ENCODE peak calls at places on chromosomes 3 and 15, in ten cellular contexts. One of them, this sample, is unnamed.

GRCh38 chr3:38579551-38580449 is 69.7 kb downstream of the SCN5A start:
- DNase-seq in GM13976: peak
- DNase-seq in body of pancreas: no peak
- DNase-seq in HepG2: no peak
- DNase-seq in mesothelial cell of epicardium: peak
- DNase-seq in neural crest cell: no peak
- DNase-seq in activated CD8-positive, alpha-beta T cell treated with anti-CD3 and anti-CD28 coated beads for 36 hours: no peak
- DNase-seq in natural killer cell: peak
- DNase-seq in GM20000: peak
- DNase-seq in ovary: no peak
- DNase-seq in this sample: peak

GRCh38 chr3:171396048-171396447 is 64.2 kb downstream of the TNIK start:
- DNase-seq in GM13976: no peak
- DNase-seq in body of pancreas: no peak
- DNase-seq in HepG2: peak
- DNase-seq in mesothelial cell of epicardium: no peak
- DNase-seq in neural crest cell: no peak
- DNase-seq in activated CD8-positive, alpha-beta T cell treated with anti-CD3 and anti-CD28 coated beads for 36 hours: no peak
- DNase-seq in natural killer cell: no peak
- DNase-seq in GM20000: no peak
- DNase-seq in ovary: no peak
- DNase-seq in this sample: no peak

GRCh38 chr3:156751461-156752025 is 74.6 kb upstream of the LEKR1 start:
- DNase-seq in GM13976: no peak
- DNase-seq in body of pancreas: no peak
- DNase-seq in HepG2: no peak
- DNase-seq in mesothelial cell of epicardium: peak
- DNase-seq in neural crest cell: no peak
- DNase-seq in activated CD8-positive, alpha-beta T cell treated with anti-CD3 and anti-CD28 coated beads for 36 hours: no peak
- DNase-seq in natural killer cell: no peak
- DNase-seq in GM20000: no peak
- DNase-seq in ovary: peak
- DNase-seq in this sample: no peak

GRCh38 chr3:165259518-165260193 is 63.5 kb upstream of the SLITRK3 start:
- DNase-seq in GM13976: no peak
- DNase-seq in body of pancreas: peak
- DNase-seq in HepG2: no peak
- DNase-seq in mesothelial cell of epicardium: no peak
- DNase-seq in neural crest cell: no peak
- DNase-seq in activated CD8-positive, alpha-beta T cell treated with anti-CD3 and anti-CD28 coated beads for 36 hours: no peak
- DNase-seq in natural killer cell: no peak
- DNase-seq in GM20000: no peak
- DNase-seq in ovary: no peak
- DNase-seq in this sample: no peak

GRCh38 chr3:64308931-64309330 is 83.7 kb upstream of the PRICKLE2 start:
- DNase-seq in GM13976: no peak
- DNase-seq in body of pancreas: no peak
- DNase-seq in HepG2: no peak
- DNase-seq in mesothelial cell of epicardium: no peak
- DNase-seq in neural crest cell: no peak
- DNase-seq in activated CD8-positive, alpha-beta T cell treated with anti-CD3 and anti-CD28 coated beads for 36 hours: no peak
- DNase-seq in natural killer cell: no peak
- DNase-seq in GM20000: no peak
- DNase-seq in ovary: no peak
- DNase-seq in this sample: no peak

GRCh38 chr15:47961401-47962090 is 159.2 kb upstream of the SLC24A5 start:
- DNase-seq in GM13976: peak
- DNase-seq in body of pancreas: no peak
- DNase-seq in HepG2: no peak
- DNase-seq in mesothelial cell of epicardium: no peak
- DNase-seq in neural crest cell: no peak
- DNase-seq in activated CD8-positive, alpha-beta T cell treated with anti-CD3 and anti-CD28 coated beads for 36 hours: peak
- DNase-seq in natural killer cell: no peak
- DNase-seq in GM20000: peak
- DNase-seq in ovary: no peak
- DNase-seq in this sample: peak

GRCh38 chr15:40590635-40591105 is 3.4 kb upstream of the KNL1 start:
- DNase-seq in GM13976: no peak
- DNase-seq in body of pancreas: no peak
- DNase-seq in HepG2: no peak
- DNase-seq in mesothelial cell of epicardium: peak
- DNase-seq in neural crest cell: no peak
- DNase-seq in activated CD8-positive, alpha-beta T cell treated with anti-CD3 and anti-CD28 coated beads for 36 hours: no peak
- DNase-seq in natural killer cell: no peak
- DNase-seq in GM20000: no peak
- DNase-seq in ovary: no peak
- DNase-seq in this sample: no peak

GRCh38 chr3:45208587-45208986 is 17.5 kb downstream of the TMEM158 start:
- DNase-seq in GM13976: no peak
- DNase-seq in body of pancreas: no peak
- DNase-seq in HepG2: no peak
- DNase-seq in mesothelial cell of epicardium: no peak
- DNase-seq in neural crest cell: no peak
- DNase-seq in activated CD8-positive, alpha-beta T cell treated with anti-CD3 and anti-CD28 coated beads for 36 hours: no peak
- DNase-seq in natural killer cell: no peak
- DNase-seq in GM20000: no peak
- DNase-seq in ovary: no peak
- DNase-seq in this sample: no peak

GRCh38 chr3:172324591-172325203 is 123.6 kb downstream of the GHSR start:
- DNase-seq in GM13976: no peak
- DNase-seq in body of pancreas: no peak
- DNase-seq in HepG2: no peak
- DNase-seq in mesothelial cell of epicardium: no peak
- DNase-seq in neural crest cell: no peak
- DNase-seq in activated CD8-positive, alpha-beta T cell treated with anti-CD3 and anti-CD28 coated beads for 36 hours: no peak
- DNase-seq in natural killer cell: no peak
- DNase-seq in GM20000: no peak
- DNase-seq in ovary: peak
- DNase-seq in this sample: no peak

DNA sequence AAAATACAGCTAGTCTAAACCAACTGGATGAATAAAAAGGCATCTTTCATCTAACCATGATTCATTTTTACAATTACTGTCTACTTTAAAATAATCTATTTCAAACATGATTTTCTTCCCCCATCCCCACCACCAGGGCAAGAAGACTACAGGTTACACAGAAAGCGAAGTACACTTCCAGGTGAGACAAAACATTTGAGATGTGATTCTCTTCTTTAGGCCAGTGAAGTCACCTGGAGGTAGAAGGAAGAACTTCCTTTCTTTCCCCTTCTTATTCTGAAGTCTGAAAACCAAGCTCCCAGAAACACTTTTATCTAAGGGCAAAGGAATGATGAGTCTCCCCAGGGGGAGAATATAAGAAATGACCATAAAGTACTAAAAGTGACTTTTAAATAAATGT is 36.7 kb downstream of the SHQ1 start:
- DNase-seq in GM13976: no peak
- DNase-seq in body of pancreas: no peak
- DNase-seq in HepG2: no peak
- DNase-seq in mesothelial cell of epicardium: no peak
- DNase-seq in neural crest cell: no peak
- DNase-seq in activated CD8-positive, alpha-beta T cell treated with anti-CD3 and anti-CD28 coated beads for 36 hours: no peak
- DNase-seq in natural killer cell: no peak
- DNase-seq in GM20000: no peak
- DNase-seq in ovary: no peak
- DNase-seq in this sample: no peak
- TF ChIP-seq CTCF in GM13976: no peak
- TF ChIP-seq CTCF in body of pancreas: no peak
- TF ChIP-seq CTCF in HepG2: no peak
- TF ChIP-seq CTCF in mesothelial cell of epicardium: no peak
- TF ChIP-seq CTCF in neural crest cell: peak
- TF ChIP-seq CTCF in activated CD8-positive, alpha-beta T cell treated with anti-CD3 and anti-CD28 coated beads for 36 hours: no peak
- TF ChIP-seq CTCF in natural killer cell: no peak
- TF ChIP-seq CTCF in GM20000: no peak
- TF ChIP-seq CTCF in ovary: no peak
- TF ChIP-seq CTCF in this sample: no peak

GRCh38 chr15:99545605-99546004 is 20.2 kb upstream of the MEF2A start:
- DNase-seq in GM13976: no peak
- DNase-seq in body of pancreas: no peak
- DNase-seq in HepG2: no peak
- DNase-seq in mesothelial cell of epicardium: no peak
- DNase-seq in neural crest cell: no peak
- DNase-seq in activated CD8-positive, alpha-beta T cell treated with anti-CD3 and anti-CD28 coated beads for 36 hours: no peak
- DNase-seq in natural killer cell: no peak
- DNase-seq in GM20000: no peak
- DNase-seq in ovary: no peak
- DNase-seq in this sample: no peak

GRCh38 chr15:99546436-99547100 is 19.2 kb upstream of the MEF2A start:
- DNase-seq in GM13976: no peak
- DNase-seq in body of pancreas: no peak
- DNase-seq in HepG2: no peak
- DNase-seq in mesothelial cell of epicardium: no peak
- DNase-seq in neural crest cell: no peak
- DNase-seq in activated CD8-positive, alpha-beta T cell treated with anti-CD3 and anti-CD28 coated beads for 36 hours: no peak
- DNase-seq in natural killer cell: no peak
- DNase-seq in GM20000: no peak
- DNase-seq in ovary: no peak
- DNase-seq in this sample: no peak

GRCh38 chr15:99538261-99538660 is 27.5 kb upstream of the MEF2A start:
- DNase-seq in GM13976: no peak
- DNase-seq in body of pancreas: no peak
- DNase-seq in HepG2: no peak
- DNase-seq in mesothelial cell of epicardium: no peak
- DNase-seq in neural crest cell: no peak
- DNase-seq in activated CD8-positive, alpha-beta T cell treated with anti-CD3 and anti-CD28 coated beads for 36 hours: no peak
- DNase-seq in natural killer cell: no peak
- DNase-seq in GM20000: no peak
- DNase-seq in ovary: no peak
- DNase-seq in this sample: no peak

GRCh38 chr15:99547474-99547873 is 18.3 kb upstream of the MEF2A start:
- DNase-seq in GM13976: no peak
- DNase-seq in body of pancreas: no peak
- DNase-seq in HepG2: no peak
- DNase-seq in mesothelial cell of epicardium: no peak
- DNase-seq in neural crest cell: no peak
- DNase-seq in activated CD8-positive, alpha-beta T cell treated with anti-CD3 and anti-CD28 coated beads for 36 hours: no peak
- DNase-seq in natural killer cell: no peak
- DNase-seq in GM20000: no peak
- DNase-seq in ovary: no peak
- DNase-seq in this sample: no peak

DNA sequence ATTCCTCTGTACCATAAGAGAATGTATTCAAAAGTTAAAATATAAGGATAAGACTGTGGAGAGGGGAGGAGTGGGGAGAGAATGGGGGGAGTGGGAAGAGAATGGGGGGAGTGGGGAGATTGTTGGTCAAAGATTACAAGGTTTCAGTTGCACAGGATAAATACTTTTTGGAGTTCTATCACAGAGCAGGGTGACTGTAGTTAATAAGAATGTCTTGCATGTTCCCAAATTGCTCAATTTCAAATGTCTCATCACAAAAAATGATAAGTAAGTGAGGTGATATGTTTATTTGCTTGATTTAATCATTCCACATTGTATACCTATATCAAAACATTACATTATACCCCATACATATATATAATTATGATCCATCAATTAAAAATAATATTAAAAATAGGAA is 23.0 kb upstream of the MEF2A start:
- DNase-seq in GM13976: no peak
- DNase-seq in body of pancreas: no peak
- DNase-seq in HepG2: no peak
- DNase-seq in mesothelial cell of epicardium: no peak
- DNase-seq in neural crest cell: no peak
- DNase-seq in activated CD8-positive, alpha-beta T cell treated with anti-CD3 and anti-CD28 coated beads for 36 hours: no peak
- DNase-seq in natural killer cell: no peak
- DNase-seq in GM20000: no peak
- DNase-seq in ovary: no peak
- DNase-seq in this sample: no peak
- TF ChIP-seq CTCF in GM13976: no peak
- TF ChIP-seq CTCF in body of pancreas: no peak
- TF ChIP-seq CTCF in HepG2: no peak
- TF ChIP-seq CTCF in mesothelial cell of epicardium: no peak
- TF ChIP-seq CTCF in neural crest cell: no peak
- TF ChIP-seq CTCF in activated CD8-positive, alpha-beta T cell treated with anti-CD3 and anti-CD28 coated beads for 36 hours: no peak
- TF ChIP-seq CTCF in natural killer cell: no peak
- TF ChIP-seq CTCF in GM20000: no peak
- TF ChIP-seq CTCF in ovary: no peak
- TF ChIP-seq CTCF in this sample: no peak

GRCh38 chr3:124850633-124851032 is 36.5 kb downstream of the ITGB5 start:
- DNase-seq in GM13976: no peak
- DNase-seq in body of pancreas: no peak
- DNase-seq in HepG2: no peak
- DNase-seq in mesothelial cell of epicardium: no peak
- DNase-seq in neural crest cell: no peak
- DNase-seq in activated CD8-positive, alpha-beta T cell treated with anti-CD3 and anti-CD28 coated beads for 36 hours: no peak
- DNase-seq in natural killer cell: no peak
- DNase-seq in GM20000: no peak
- DNase-seq in ovary: peak
- DNase-seq in this sample: no peak
- TF ChIP-seq CTCF in GM13976: no peak
- TF ChIP-seq CTCF in body of pancreas: no peak
- TF ChIP-seq CTCF in HepG2: no peak
- TF ChIP-seq CTCF in mesothelial cell of epicardium: no peak
- TF ChIP-seq CTCF in neural crest cell: no peak
- TF ChIP-seq CTCF in activated CD8-positive, alpha-beta T cell treated with anti-CD3 and anti-CD28 coated beads for 36 hours: no peak
- TF ChIP-seq CTCF in natural killer cell: no peak
- TF ChIP-seq CTCF in GM20000: no peak
- TF ChIP-seq CTCF in ovary: no peak
- TF ChIP-seq CTCF in this sample: no peak

GRCh38 chr3:72348357-72348756 is 499.9 kb downstream of the SHQ1 start:
- DNase-seq in GM13976: no peak
- DNase-seq in body of pancreas: no peak
- DNase-seq in HepG2: no peak
- DNase-seq in mesothelial cell of epicardium: no peak
- DNase-seq in neural crest cell: no peak
- DNase-seq in activated CD8-positive, alpha-beta T cell treated with anti-CD3 and anti-CD28 coated beads for 36 hours: no peak
- DNase-seq in natural killer cell: no peak
- DNase-seq in GM20000: no peak
- DNase-seq in ovary: no peak
- DNase-seq in this sample: no peak

GRCh38 chr3:72345237-72345878 is 502.9 kb downstream of the SHQ1 start:
- DNase-seq in GM13976: no peak
- DNase-seq in body of pancreas: no peak
- DNase-seq in HepG2: no peak
- DNase-seq in mesothelial cell of epicardium: no peak
- DNase-seq in neural crest cell: no peak
- DNase-seq in activated CD8-positive, alpha-beta T cell treated with anti-CD3 and anti-CD28 coated beads for 36 hours: no peak
- DNase-seq in natural killer cell: no peak
- DNase-seq in GM20000: no peak
- DNase-seq in ovary: no peak
- DNase-seq in this sample: no peak

GRCh38 chr3:72345980-72346379 is 502.3 kb downstream of the SHQ1 start:
- DNase-seq in GM13976: no peak
- DNase-seq in body of pancreas: no peak
- DNase-seq in HepG2: no peak
- DNase-seq in mesothelial cell of epicardium: no peak
- DNase-seq in neural crest cell: no peak
- DNase-seq in activated CD8-positive, alpha-beta T cell treated with anti-CD3 and anti-CD28 coated beads for 36 hours: no peak
- DNase-seq in natural killer cell: no peak
- DNase-seq in GM20000: no peak
- DNase-seq in ovary: no peak
- DNase-seq in this sample: no peak

GRCh38 chr3:72346526-72346926 is 501.7 kb downstream of the SHQ1 start:
- DNase-seq in GM13976: no peak
- DNase-seq in body of pancreas: no peak
- DNase-seq in HepG2: no peak
- DNase-seq in mesothelial cell of epicardium: no peak
- DNase-seq in neural crest cell: no peak
- DNase-seq in activated CD8-positive, alpha-beta T cell treated with anti-CD3 and anti-CD28 coated beads for 36 hours: no peak
- DNase-seq in natural killer cell: no peak
- DNase-seq in GM20000: no peak
- DNase-seq in ovary: no peak
- DNase-seq in this sample: no peak

GRCh38 chr3:72347819-72348319 is 500.4 kb downstream of the SHQ1 start:
- DNase-seq in GM13976: no peak
- DNase-seq in body of pancreas: peak
- DNase-seq in HepG2: no peak
- DNase-seq in mesothelial cell of epicardium: no peak
- DNase-seq in neural crest cell: no peak
- DNase-seq in activated CD8-positive, alpha-beta T cell treated with anti-CD3 and anti-CD28 coated beads for 36 hours: peak
- DNase-seq in natural killer cell: peak
- DNase-seq in GM20000: peak
- DNase-seq in ovary: peak
- DNase-seq in this sample: no peak
- TF ChIP-seq CTCF in GM13976: no peak
- TF ChIP-seq CTCF in body of pancreas: no peak
- TF ChIP-seq CTCF in HepG2: no peak
- TF ChIP-seq CTCF in mesothelial cell of epicardium: no peak
- TF ChIP-seq CTCF in neural crest cell: no peak
- TF ChIP-seq CTCF in activated CD8-positive, alpha-beta T cell treated with anti-CD3 and anti-CD28 coated beads for 36 hours: no peak
- TF ChIP-seq CTCF in natural killer cell: no peak
- TF ChIP-seq CTCF in GM20000: no peak
- TF ChIP-seq CTCF in ovary: no peak
- TF ChIP-seq CTCF in this sample: peak